ENCODE peak calls at places on chromosomes 6 and 20, in nine cellular contexts. One of them, this sample, is unnamed.

GRCh38 chr6:108175592-108176279 is 9.9 kb downstream of the NR2E1 start:
- DNase-seq in cardiac muscle cell: no peak
- DNase-seq in sigmoid colon: no peak
- DNase-seq in breast epithelium: no peak
- DNase-seq in heart left ventricle: no peak
- DNase-seq in IMR-90: no peak
- DNase-seq in ovary: no peak
- DNase-seq in PC-3: no peak
- DNase-seq in PC-9: no peak
- DNase-seq in this sample: no peak

GRCh38 chr6:131013495-131013894 is 49.5 kb downstream of the EPB41L2 start:
- DNase-seq in PC-9: no peak
- DNase-seq in IMR-90: peak; percentile 88
- DNase-seq in PC-3: no peak
- DNase-seq in heart left ventricle: no peak
- DNase-seq in cardiac muscle cell: peak; percentile 94
- DNase-seq in ovary: peak; percentile 41
- DNase-seq in breast epithelium: no peak
- DNase-seq in sigmoid colon: no peak
- DNase-seq in this sample: peak; percentile 23

GRCh38 chr6:22784611-22785010 is 215.2 kb downstream of the HDGFL1 start:
- DNase-seq in breast epithelium: no peak
- DNase-seq in IMR-90: peak; percentile 64
- DNase-seq in heart left ventricle: no peak
- DNase-seq in cardiac muscle cell: peak; percentile 70
- DNase-seq in PC-3: no peak
- DNase-seq in PC-9: no peak
- DNase-seq in sigmoid colon: no peak
- DNase-seq in ovary: no peak
- DNase-seq in this sample: no peak

GRCh38 chr20:3483784-3484183 is 13.0 kb downstream of the ATRN start:
- DNase-seq in heart left ventricle: no peak
- DNase-seq in cardiac muscle cell: no peak
- DNase-seq in ovary: no peak
- DNase-seq in IMR-90: peak; percentile 40
- DNase-seq in PC-3: peak; percentile 37
- DNase-seq in breast epithelium: no peak
- DNase-seq in PC-9: no peak
- DNase-seq in sigmoid colon: no peak
- DNase-seq in this sample: no peak

GRCh38 chr20:11350126-11351005 is 567.3 kb upstream of the BTBD3 start:
- DNase-seq in breast epithelium: peak; percentile 80
- DNase-seq in PC-9: no peak
- DNase-seq in IMR-90: peak; percentile 80
- DNase-seq in PC-3: no peak
- DNase-seq in ovary: no peak
- DNase-seq in cardiac muscle cell: peak; percentile 89
- DNase-seq in sigmoid colon: no peak
- DNase-seq in heart left ventricle: no peak
- DNase-seq in this sample: peak; percentile 16

GRCh38 chr6:52596371-52597028 is 19.6 kb upstream of the TRAM2 start:
- DNase-seq in IMR-90: peak; percentile 84
- DNase-seq in heart left ventricle: no peak
- DNase-seq in breast epithelium: no peak
- DNase-seq in PC-9: no peak
- DNase-seq in sigmoid colon: no peak
- DNase-seq in cardiac muscle cell: peak; percentile 83
- DNase-seq in ovary: no peak
- DNase-seq in PC-3: no peak
- DNase-seq in this sample: no peak

GRCh38 chr20:49956689-49957443 is 20.7 kb downstream of the RNF114 start:
- DNase-seq in ovary: no peak
- DNase-seq in heart left ventricle: peak; percentile 84
- DNase-seq in PC-9: no peak
- DNase-seq in PC-3: no peak
- DNase-seq in sigmoid colon: peak; percentile 65
- DNase-seq in IMR-90: no peak
- DNase-seq in cardiac muscle cell: no peak
- DNase-seq in breast epithelium: no peak
- DNase-seq in this sample: no peak

GRCh38 chr20:278607-279571 is 11.7 kb downstream of the C20orf96 start:
- DNase-seq in breast epithelium: no peak
- DNase-seq in PC-9: no peak
- DNase-seq in heart left ventricle: peak; percentile 65
- DNase-seq in IMR-90: no peak
- DNase-seq in ovary: peak; percentile 70
- DNase-seq in sigmoid colon: no peak
- DNase-seq in cardiac muscle cell: peak; percentile 52
- DNase-seq in PC-3: no peak
- DNase-seq in this sample: peak; percentile 68

GRCh38 chr20:46265539-46265938 is 42.8 kb downstream of the CDH22 start:
- DNase-seq in breast epithelium: no peak
- DNase-seq in sigmoid colon: no peak
- DNase-seq in PC-3: no peak
- DNase-seq in heart left ventricle: no peak
- DNase-seq in ovary: no peak
- DNase-seq in PC-9: no peak
- DNase-seq in cardiac muscle cell: no peak
- DNase-seq in IMR-90: no peak
- DNase-seq in this sample: no peak

GRCh38 chr20:58719971-58720371 is 27.4 kb downstream of the NPEPL1 start:
- DNase-seq in sigmoid colon: peak; percentile 34
- DNase-seq in PC-3: peak; percentile 12
- DNase-seq in heart left ventricle: peak; percentile 12
- DNase-seq in cardiac muscle cell: no peak
- DNase-seq in ovary: peak; percentile 6
- DNase-seq in PC-9: no peak
- DNase-seq in IMR-90: no peak
- DNase-seq in breast epithelium: peak; percentile 17
- DNase-seq in this sample: peak; percentile 8

GRCh38 chr6:89566930-89567634 is 71.5 kb downstream of the LYRM2 start:
- DNase-seq in sigmoid colon: no peak
- DNase-seq in heart left ventricle: no peak
- DNase-seq in breast epithelium: no peak
- DNase-seq in PC-3: no peak
- DNase-seq in ovary: no peak
- DNase-seq in PC-9: no peak
- DNase-seq in IMR-90: no peak
- DNase-seq in cardiac muscle cell: no peak
- DNase-seq in this sample: no peak

GRCh38 chr6:57135885-57136284 is 36.2 kb upstream of the BAG2 start:
- DNase-seq in PC-9: no peak
- DNase-seq in sigmoid colon: no peak
- DNase-seq in PC-3: no peak
- DNase-seq in ovary: no peak
- DNase-seq in cardiac muscle cell: no peak
- DNase-seq in breast epithelium: no peak
- DNase-seq in IMR-90: peak; percentile 68
- DNase-seq in heart left ventricle: no peak
- DNase-seq in this sample: no peak

GRCh38 chr6:138028893-138029292 is 78.3 kb downstream of the PERP start:
- DNase-seq in IMR-90: no peak
- DNase-seq in PC-3: peak; percentile 63
- DNase-seq in ovary: no peak
- DNase-seq in cardiac muscle cell: no peak
- DNase-seq in sigmoid colon: no peak
- DNase-seq in PC-9: peak; percentile 83
- DNase-seq in heart left ventricle: no peak
- DNase-seq in breast epithelium: no peak
- DNase-seq in this sample: no peak

GRCh38 chr6:109349419-109349987 is 32.8 kb downstream of the CD164 start:
- DNase-seq in heart left ventricle: no peak
- DNase-seq in cardiac muscle cell: peak; percentile 95
- DNase-seq in breast epithelium: no peak
- DNase-seq in PC-3: peak; percentile 74
- DNase-seq in IMR-90: peak; percentile 82
- DNase-seq in PC-9: peak; percentile 91
- DNase-seq in ovary: peak; percentile 20
- DNase-seq in sigmoid colon: no peak
- DNase-seq in this sample: no peak

GRCh38 chr6:165110871-165111270 is 198.5 kb downstream of the C6orf118 start:
- DNase-seq in heart left ventricle: no peak
- DNase-seq in sigmoid colon: no peak
- DNase-seq in ovary: no peak
- DNase-seq in PC-9: no peak
- DNase-seq in cardiac muscle cell: no peak
- DNase-seq in IMR-90: no peak
- DNase-seq in PC-3: no peak
- DNase-seq in breast epithelium: no peak
- DNase-seq in this sample: no peak

GRCh38 chr6:140275725-140276124 is 901.3 kb upstream of the CITED2 start:
- DNase-seq in sigmoid colon: no peak
- DNase-seq in PC-9: no peak
- DNase-seq in PC-3: peak; percentile 69
- DNase-seq in heart left ventricle: no peak
- DNase-seq in cardiac muscle cell: no peak
- DNase-seq in IMR-90: no peak
- DNase-seq in breast epithelium: no peak
- DNase-seq in ovary: no peak
- DNase-seq in this sample: no peak

DNA sequence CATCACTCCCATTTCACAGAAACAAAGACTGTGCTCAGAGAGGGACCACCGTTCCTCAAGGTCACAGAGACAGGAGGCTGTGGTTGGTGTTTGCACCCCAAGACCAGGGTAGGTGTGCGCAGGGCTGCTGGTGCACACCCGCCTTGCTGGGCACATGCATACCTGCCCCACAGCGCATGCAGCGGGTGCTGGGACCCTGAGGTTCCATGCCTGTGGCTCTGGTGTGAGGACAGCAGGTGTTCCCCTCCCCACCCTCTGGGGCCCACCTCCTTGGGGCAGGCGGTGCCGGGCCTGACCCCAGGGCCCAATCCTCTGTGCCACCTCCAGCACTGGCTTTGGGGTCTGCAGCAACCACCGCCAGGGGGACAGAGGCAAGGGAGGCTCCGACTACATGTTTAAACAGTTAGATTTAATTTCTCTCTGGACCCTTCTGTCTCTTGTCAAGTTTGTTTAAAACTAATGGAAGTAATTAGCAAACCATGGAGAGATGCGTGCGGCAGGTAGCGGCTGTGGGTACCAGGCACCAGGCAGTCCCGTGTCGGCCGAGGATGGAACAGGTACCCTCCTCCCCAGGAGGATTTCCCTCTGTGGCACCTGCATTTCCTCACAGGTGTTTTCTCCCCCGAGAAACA is 327.8 kb downstream of the TAF4 start:
- DNase-seq in heart left ventricle: no peak
- DNase-seq in PC-9: no peak
- DNase-seq in ovary: no peak
- DNase-seq in cardiac muscle cell: no peak
- DNase-seq in PC-3: no peak
- DNase-seq in breast epithelium: no peak
- DNase-seq in sigmoid colon: no peak
- DNase-seq in IMR-90: no peak
- DNase-seq in this sample: no peak
- TF ChIP-seq CTCF in heart left ventricle: no peak
- TF ChIP-seq CTCF in PC-9: no peak
- TF ChIP-seq CTCF in ovary: no peak
- TF ChIP-seq CTCF in cardiac muscle cell: no peak
- TF ChIP-seq CTCF in PC-3: no peak
- TF ChIP-seq CTCF in breast epithelium: no peak
- TF ChIP-seq CTCF in sigmoid colon: no peak
- TF ChIP-seq CTCF in IMR-90: no peak
- TF ChIP-seq CTCF in this sample: no peak

GRCh38 chr20:16158090-16158975 is 414.9 kb downstream of the KIF16B start:
- DNase-seq in ovary: no peak
- DNase-seq in cardiac muscle cell: no peak
- DNase-seq in PC-3: no peak
- DNase-seq in heart left ventricle: no peak
- DNase-seq in breast epithelium: no peak
- DNase-seq in IMR-90: no peak
- DNase-seq in sigmoid colon: no peak
- DNase-seq in PC-9: no peak
- DNase-seq in this sample: no peak

GRCh38 chr20:16158976-16159286 is 414.3 kb downstream of the KIF16B start:
- DNase-seq in cardiac muscle cell: no peak
- DNase-seq in breast epithelium: no peak
- DNase-seq in PC-3: no peak
- DNase-seq in PC-9: no peak
- DNase-seq in IMR-90: no peak
- DNase-seq in ovary: no peak
- DNase-seq in heart left ventricle: no peak
- DNase-seq in sigmoid colon: no peak
- DNase-seq in this sample: no peak
- H3K9me3 ChIP-seq in cardiac muscle cell: no peaks in the 10 kb centered on the region
- H3K9me3 ChIP-seq in breast epithelium: no peaks in the 10 kb centered on the region
- H3K9me3 ChIP-seq in PC-3: no peaks in the 10 kb centered on the region
- H3K9me3 ChIP-seq in PC-9: peaks cover 4% of the 10 kb centered on the region
- H3K9me3 ChIP-seq in IMR-90: no peaks in the 10 kb centered on the region
- H3K9me3 ChIP-seq in ovary: no peaks in the 10 kb centered on the region
- H3K9me3 ChIP-seq in heart left ventricle: peaks cover 6% of the 10 kb centered on the region
- H3K9me3 ChIP-seq in sigmoid colon: no peaks in the 10 kb centered on the region
- H3K9me3 ChIP-seq in this sample: no peaks in the 10 kb centered on the region

DNA sequence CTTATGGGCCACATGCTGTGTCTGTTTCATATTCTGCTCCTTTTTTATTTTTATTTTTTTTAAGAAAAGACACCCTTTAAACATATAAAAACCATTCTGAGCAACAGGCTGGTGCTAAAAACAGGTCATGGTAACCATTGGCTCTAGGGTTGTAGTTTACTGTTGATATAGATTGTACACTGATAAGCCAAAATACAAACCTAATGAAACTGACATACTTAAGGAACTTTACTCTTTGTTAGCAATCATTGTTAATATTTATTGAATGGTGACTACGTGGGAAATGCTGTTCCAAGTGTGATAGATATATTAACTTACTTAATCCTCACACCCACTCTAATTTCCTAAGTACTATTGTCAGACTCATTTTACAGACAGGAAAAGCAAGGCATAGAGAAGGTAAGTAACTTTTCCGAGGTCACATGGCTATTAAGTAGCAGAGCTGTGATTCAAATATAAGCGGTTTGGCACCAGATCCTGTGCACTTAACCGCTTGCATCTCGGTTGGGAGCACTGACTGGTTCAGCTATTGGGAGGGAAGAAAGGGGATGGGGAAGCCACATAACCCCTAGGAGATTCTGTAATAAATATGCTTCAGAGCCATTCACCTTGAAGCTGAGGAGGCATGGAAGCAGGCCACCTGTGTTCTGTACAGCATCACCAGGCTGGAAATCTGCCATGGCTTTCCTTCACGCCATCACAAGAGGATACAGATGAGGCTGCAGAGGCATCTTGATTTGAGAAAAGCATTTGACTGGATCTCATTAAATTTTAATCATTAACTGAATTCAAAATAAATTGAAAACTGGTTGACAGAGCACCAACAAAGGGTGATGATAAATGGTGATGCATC is 4.9 kb downstream of the TRAF3IP2 start:
- DNase-seq in heart left ventricle: no peak
- DNase-seq in PC-9: no peak
- DNase-seq in PC-3: no peak
- DNase-seq in IMR-90: no peak
- DNase-seq in sigmoid colon: peak; percentile 75
- DNase-seq in breast epithelium: no peak
- DNase-seq in ovary: no peak
- DNase-seq in cardiac muscle cell: no peak
- DNase-seq in this sample: peak; percentile 64
- H3K4me3 ChIP-seq in heart left ventricle: no peak overlapping the region
- H3K4me3 ChIP-seq in PC-9: no peak overlapping the region
- H3K4me3 ChIP-seq in PC-3: no peak overlapping the region
- H3K4me3 ChIP-seq in IMR-90: no peak overlapping the region
- H3K4me3 ChIP-seq in sigmoid colon: no peak overlapping the region
- H3K4me3 ChIP-seq in breast epithelium: no peak overlapping the region
- H3K4me3 ChIP-seq in ovary: no peak overlapping the region
- H3K4me3 ChIP-seq in cardiac muscle cell: no peak overlapping the region
- H3K4me3 ChIP-seq in this sample: no peak overlapping the region

GRCh38 chr20:22490287-22491187 is 93.8 kb downstream of the FOXA2 start:
- DNase-seq in heart left ventricle: no peak
- DNase-seq in cardiac muscle cell: peak; percentile 1
- DNase-seq in breast epithelium: no peak
- DNase-seq in ovary: no peak
- DNase-seq in PC-9: no peak
- DNase-seq in IMR-90: no peak
- DNase-seq in PC-3: peak; percentile 61
- DNase-seq in sigmoid colon: peak; percentile 50
- DNase-seq in this sample: no peak
- TF ChIP-seq CTCF in heart left ventricle: no peak
- TF ChIP-seq CTCF in cardiac muscle cell: no peak
- TF ChIP-seq CTCF in breast epithelium: no peak
- TF ChIP-seq CTCF in ovary: no peak
- TF ChIP-seq CTCF in PC-9: no peak
- TF ChIP-seq CTCF in IMR-90: no peak
- TF ChIP-seq CTCF in PC-3: peak; percentile 71
- TF ChIP-seq CTCF in sigmoid colon: no peak
- TF ChIP-seq CTCF in this sample: no peak